ENCODE peak calls at places on chromosomes 4 and X, in ten cellular contexts. One of them, this sample, is unnamed.

GRCh38 chr4:94924566-94924965 is 166.8 kb downstream of the BMPR1B start:
- DNase-seq in GM23338: no peak
- DNase-seq in SK-N-SH: no peak
- DNase-seq in breast epithelium: no peak
- DNase-seq in K562: no peak
- DNase-seq in stomach: no peak
- DNase-seq in spleen: no peak
- DNase-seq in transverse colon: no peak
- DNase-seq in HepG2: no peak
- DNase-seq in endothelial cell of umbilical vein: no peak
- DNase-seq in this sample: no peak

GRCh38 chrX:133412246-133412645 is 3.0 kb downstream of the GPC4 start:
- DNase-seq in GM23338: no peak
- DNase-seq in SK-N-SH: no peak
- DNase-seq in breast epithelium: no peak
- DNase-seq in K562: no peak
- DNase-seq in stomach: no peak
- DNase-seq in spleen: no peak
- DNase-seq in transverse colon: no peak
- DNase-seq in HepG2: no peak
- DNase-seq in endothelial cell of umbilical vein: no peak
- DNase-seq in this sample: no peak

GRCh38 chr4:39855909-39856512 is 121.7 kb downstream of the PDS5A start:
- DNase-seq in GM23338: no peak
- DNase-seq in SK-N-SH: no peak
- DNase-seq in breast epithelium: no peak
- DNase-seq in K562: no peak
- DNase-seq in stomach: no peak
- DNase-seq in spleen: no peak
- DNase-seq in transverse colon: no peak
- DNase-seq in HepG2: no peak
- DNase-seq in endothelial cell of umbilical vein: peak
- DNase-seq in this sample: no peak

GRCh38 chr4:179625391-179625790 is 2183.2 kb upstream of the AGA start:
- DNase-seq in GM23338: no peak
- DNase-seq in SK-N-SH: no peak
- DNase-seq in breast epithelium: no peak
- DNase-seq in K562: no peak
- DNase-seq in stomach: no peak
- DNase-seq in spleen: no peak
- DNase-seq in transverse colon: no peak
- DNase-seq in HepG2: no peak
- DNase-seq in endothelial cell of umbilical vein: no peak
- DNase-seq in this sample: no peak

GRCh38 chrX:38375888-38376287 is 23.5 kb downstream of the OTC start:
- DNase-seq in GM23338: peak
- DNase-seq in SK-N-SH: peak
- DNase-seq in breast epithelium: no peak
- DNase-seq in K562: peak
- DNase-seq in stomach: no peak
- DNase-seq in spleen: no peak
- DNase-seq in transverse colon: no peak
- DNase-seq in HepG2: no peak
- DNase-seq in endothelial cell of umbilical vein: peak
- DNase-seq in this sample: no peak

GRCh38 chr4:145808021-145808650 is 128.2 kb downstream of the C4orf51 start:
- DNase-seq in GM23338: peak
- DNase-seq in SK-N-SH: peak
- DNase-seq in breast epithelium: no peak
- DNase-seq in K562: peak
- DNase-seq in stomach: no peak
- DNase-seq in spleen: no peak
- DNase-seq in transverse colon: no peak
- DNase-seq in HepG2: peak
- DNase-seq in endothelial cell of umbilical vein: peak
- DNase-seq in this sample: no peak

GRCh38 chrX:116009348-116009747 is 161.2 kb upstream of the AGTR2 start:
- DNase-seq in GM23338: no peak
- DNase-seq in SK-N-SH: no peak
- DNase-seq in breast epithelium: no peak
- DNase-seq in K562: no peak
- DNase-seq in stomach: no peak
- DNase-seq in spleen: no peak
- DNase-seq in transverse colon: no peak
- DNase-seq in HepG2: no peak
- DNase-seq in endothelial cell of umbilical vein: no peak
- DNase-seq in this sample: no peak

GRCh38 chr4:165184220-165184619 is 23.1 kb upstream of the KLHL2 start:
- DNase-seq in GM23338: no peak
- DNase-seq in SK-N-SH: no peak
- DNase-seq in breast epithelium: no peak
- DNase-seq in K562: no peak
- DNase-seq in stomach: no peak
- DNase-seq in spleen: no peak
- DNase-seq in transverse colon: no peak
- DNase-seq in HepG2: no peak
- DNase-seq in endothelial cell of umbilical vein: peak
- DNase-seq in this sample: no peak

GRCh38 chr4:184142121-184143000 is 75.3 kb downstream of the ENPP6 start:
- DNase-seq in GM23338: no peak
- DNase-seq in SK-N-SH: no peak
- DNase-seq in breast epithelium: no peak
- DNase-seq in K562: no peak
- DNase-seq in stomach: no peak
- DNase-seq in spleen: no peak
- DNase-seq in transverse colon: no peak
- DNase-seq in HepG2: no peak
- DNase-seq in endothelial cell of umbilical vein: no peak
- DNase-seq in this sample: no peak

GRCh38 chrX:7948483-7948882 is 21.3 kb upstream of the PNPLA4 start:
- DNase-seq in GM23338: no peak
- DNase-seq in SK-N-SH: no peak
- DNase-seq in breast epithelium: no peak
- DNase-seq in K562: no peak
- DNase-seq in stomach: no peak
- DNase-seq in spleen: no peak
- DNase-seq in transverse colon: no peak
- DNase-seq in HepG2: no peak
- DNase-seq in endothelial cell of umbilical vein: no peak
- DNase-seq in this sample: no peak

GRCh38 chr4:53346920-53347852 is 18.7 kb downstream of the SCFD2 start:
- DNase-seq in GM23338: no peak
- DNase-seq in SK-N-SH: peak
- DNase-seq in breast epithelium: no peak
- DNase-seq in K562: no peak
- DNase-seq in stomach: no peak
- DNase-seq in spleen: no peak
- DNase-seq in transverse colon: no peak
- DNase-seq in HepG2: no peak
- DNase-seq in endothelial cell of umbilical vein: peak
- DNase-seq in this sample: no peak

GRCh38 chr4:89196745-89197144 is 85.4 kb downstream of the TIGD2 start:
- DNase-seq in GM23338: peak
- DNase-seq in SK-N-SH: no peak
- DNase-seq in breast epithelium: no peak
- DNase-seq in K562: no peak
- DNase-seq in stomach: no peak
- DNase-seq in spleen: no peak
- DNase-seq in transverse colon: no peak
- DNase-seq in HepG2: peak
- DNase-seq in endothelial cell of umbilical vein: no peak
- DNase-seq in this sample: no peak

DNA sequence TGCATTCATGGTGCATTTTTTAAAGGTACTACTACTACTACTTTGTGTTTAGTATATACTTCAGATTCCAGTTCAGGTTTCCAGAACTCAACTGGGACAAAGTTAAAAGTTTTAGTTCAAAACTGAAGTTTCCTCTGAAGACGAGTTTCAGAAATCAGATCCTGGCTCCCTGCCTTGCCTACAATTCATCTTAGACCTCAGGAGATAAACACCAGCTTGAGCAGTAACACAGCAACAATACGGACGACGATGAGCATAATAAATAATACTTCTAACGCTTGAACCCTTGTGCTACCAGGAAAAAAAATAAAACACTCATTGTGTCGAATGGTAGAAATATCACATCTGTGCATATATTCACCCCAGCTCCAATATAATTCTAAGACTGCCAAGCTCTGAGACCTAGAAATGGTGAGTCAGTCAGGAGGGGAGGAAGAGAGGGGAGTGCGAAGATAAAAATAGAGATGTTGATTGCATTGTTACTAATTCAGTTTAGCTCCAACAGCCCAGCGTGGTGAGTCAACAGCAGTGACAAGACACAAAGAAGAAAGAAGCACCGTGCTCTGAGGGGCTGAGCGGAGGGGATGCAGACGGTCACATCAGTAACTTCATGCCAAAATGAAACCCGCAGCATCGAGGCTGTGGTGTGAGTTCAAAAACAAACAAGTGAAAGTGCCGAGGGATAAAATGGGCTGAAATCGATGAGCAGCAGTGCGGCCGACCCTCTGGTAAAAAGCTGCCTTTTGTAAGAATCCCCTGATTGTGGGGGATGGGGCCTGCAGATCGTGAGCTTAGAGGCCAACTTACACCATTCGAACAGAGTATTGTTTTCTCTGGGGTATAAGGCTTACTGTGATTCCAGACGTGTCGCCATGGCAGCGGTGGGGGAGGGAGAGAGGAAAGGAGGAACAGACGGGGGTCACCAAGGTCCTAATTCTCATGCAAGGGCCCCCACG is 150.3 kb downstream of the MGST2 start:
- DNase-seq in GM23338: peak
- DNase-seq in SK-N-SH: no peak
- DNase-seq in breast epithelium: no peak
- DNase-seq in K562: no peak
- DNase-seq in stomach: no peak
- DNase-seq in spleen: no peak
- DNase-seq in transverse colon: peak
- DNase-seq in HepG2: no peak
- DNase-seq in endothelial cell of umbilical vein: peak
- DNase-seq in this sample: peak
- H3K4me3 ChIP-seq in GM23338: peak
- H3K4me3 ChIP-seq in SK-N-SH: peak
- H3K4me3 ChIP-seq in breast epithelium: peak
- H3K4me3 ChIP-seq in K562: no peak
- H3K4me3 ChIP-seq in stomach: peak
- H3K4me3 ChIP-seq in spleen: peak
- H3K4me3 ChIP-seq in transverse colon: peak
- H3K4me3 ChIP-seq in HepG2: no peak
- H3K4me3 ChIP-seq in endothelial cell of umbilical vein: no peak
- H3K4me3 ChIP-seq in this sample: peak

GRCh38 chr4:99436462-99436861 is 1.3 kb upstream of the ADH7 start:
- DNase-seq in GM23338: no peak
- DNase-seq in SK-N-SH: no peak
- DNase-seq in breast epithelium: no peak
- DNase-seq in K562: no peak
- DNase-seq in stomach: no peak
- DNase-seq in spleen: no peak
- DNase-seq in transverse colon: no peak
- DNase-seq in HepG2: no peak
- DNase-seq in endothelial cell of umbilical vein: no peak
- DNase-seq in this sample: no peak
- TF ChIP-seq POLR2AphosphoS5 in GM23338: no peak
- TF ChIP-seq POLR2AphosphoS5 in SK-N-SH: no peak
- TF ChIP-seq POLR2AphosphoS5 in breast epithelium: no peak
- TF ChIP-seq POLR2AphosphoS5 in K562: no peak
- TF ChIP-seq POLR2AphosphoS5 in stomach: no peak
- TF ChIP-seq POLR2AphosphoS5 in spleen: no peak
- TF ChIP-seq POLR2AphosphoS5 in transverse colon: no peak
- TF ChIP-seq POLR2AphosphoS5 in HepG2: no peak
- TF ChIP-seq POLR2AphosphoS5 in endothelial cell of umbilical vein: no peak
- TF ChIP-seq POLR2AphosphoS5 in this sample: no peak

GRCh38 chrX:101051549-101052302 is at the start of gene TRMT2B:
- DNase-seq in GM23338: peak
- DNase-seq in SK-N-SH: peak
- DNase-seq in breast epithelium: peak
- DNase-seq in K562: peak
- DNase-seq in stomach: peak
- DNase-seq in spleen: peak
- DNase-seq in transverse colon: peak
- DNase-seq in HepG2: peak
- DNase-seq in endothelial cell of umbilical vein: peak
- DNase-seq in this sample: peak

GRCh38 chrX:101051153-101051548 is 760 bp downstream of the TRMT2B start:
- DNase-seq in GM23338: no peak
- DNase-seq in SK-N-SH: no peak
- DNase-seq in breast epithelium: no peak
- DNase-seq in K562: no peak
- DNase-seq in stomach: no peak
- DNase-seq in spleen: no peak
- DNase-seq in transverse colon: no peak
- DNase-seq in HepG2: no peak
- DNase-seq in endothelial cell of umbilical vein: no peak
- DNase-seq in this sample: peak
- H3K4me3 ChIP-seq in GM23338: peak
- H3K4me3 ChIP-seq in SK-N-SH: peak
- H3K4me3 ChIP-seq in breast epithelium: peak
- H3K4me3 ChIP-seq in K562: peak
- H3K4me3 ChIP-seq in stomach: peak
- H3K4me3 ChIP-seq in spleen: peak
- H3K4me3 ChIP-seq in transverse colon: peak
- H3K4me3 ChIP-seq in HepG2: peak
- H3K4me3 ChIP-seq in endothelial cell of umbilical vein: peak
- H3K4me3 ChIP-seq in this sample: peak

GRCh38 chr4:5753766-5754528 is 42.9 kb downstream of the EVC start:
- DNase-seq in GM23338: no peak
- DNase-seq in SK-N-SH: no peak
- DNase-seq in breast epithelium: no peak
- DNase-seq in K562: no peak
- DNase-seq in stomach: no peak
- DNase-seq in spleen: no peak
- DNase-seq in transverse colon: no peak
- DNase-seq in HepG2: no peak
- DNase-seq in endothelial cell of umbilical vein: peak
- DNase-seq in this sample: no peak
- TF ChIP-seq POLR2AphosphoS5 in GM23338: no peak
- TF ChIP-seq POLR2AphosphoS5 in SK-N-SH: no peak
- TF ChIP-seq POLR2AphosphoS5 in breast epithelium: no peak
- TF ChIP-seq POLR2AphosphoS5 in K562: no peak
- TF ChIP-seq POLR2AphosphoS5 in stomach: no peak
- TF ChIP-seq POLR2AphosphoS5 in spleen: no peak
- TF ChIP-seq POLR2AphosphoS5 in transverse colon: no peak
- TF ChIP-seq POLR2AphosphoS5 in HepG2: no peak
- TF ChIP-seq POLR2AphosphoS5 in endothelial cell of umbilical vein: peak
- TF ChIP-seq POLR2AphosphoS5 in this sample: no peak

DNA sequence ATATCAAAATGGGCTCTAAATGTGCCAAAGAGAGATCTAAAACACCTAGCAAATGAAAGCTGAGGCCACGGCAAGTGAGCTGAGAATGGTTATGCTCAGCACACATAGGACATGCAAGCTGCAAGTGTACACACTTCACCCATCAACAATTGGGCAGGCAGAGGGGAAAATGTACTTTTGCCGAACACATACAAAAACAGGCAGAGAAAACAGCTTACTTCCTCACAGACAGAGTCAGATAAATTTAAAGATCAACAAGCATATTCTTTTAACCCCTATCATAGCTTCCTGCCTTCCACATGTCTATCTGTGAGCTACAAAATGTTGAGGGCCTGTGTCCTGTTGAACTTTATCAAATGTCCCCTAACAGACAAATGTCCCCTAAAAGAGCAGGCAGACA is 60.3 kb downstream of the SH3KBP1 start:
- DNase-seq in GM23338: no peak
- DNase-seq in SK-N-SH: no peak
- DNase-seq in breast epithelium: no peak
- DNase-seq in K562: no peak
- DNase-seq in stomach: no peak
- DNase-seq in spleen: no peak
- DNase-seq in transverse colon: no peak
- DNase-seq in HepG2: no peak
- DNase-seq in endothelial cell of umbilical vein: peak
- DNase-seq in this sample: no peak
- H3K4me3 ChIP-seq in GM23338: no peak
- H3K4me3 ChIP-seq in SK-N-SH: no peak
- H3K4me3 ChIP-seq in breast epithelium: no peak
- H3K4me3 ChIP-seq in K562: no peak
- H3K4me3 ChIP-seq in stomach: no peak
- H3K4me3 ChIP-seq in spleen: no peak
- H3K4me3 ChIP-seq in transverse colon: no peak
- H3K4me3 ChIP-seq in HepG2: no peak
- H3K4me3 ChIP-seq in endothelial cell of umbilical vein: no peak
- H3K4me3 ChIP-seq in this sample: no peak